ENCODE peak calls at places on chromosomes 2 and 18, in six cellular contexts. C is stimulated activated CD4-positive, alpha-beta T cell treated with anti-CD3 and anti-CD28 coated beads, Interleukin-4, amount 100 ng/mL, for 24 hours; R is neuronal stem cell; Y is Daoy; P is T-helper 2 cell; F is RCC 7860. L is an unnamed sample.

GRCh38 chr2:105969552-105969951 is 224.5 kb downstream of the UXS1 start:
- DNase-seq in C (no peak), P (no peak), Y (no peak), F (no peak), R (no peak), L (no peak)

GRCh38 chr2:101190753-101191516 is 39.8 kb upstream of the TBC1D8 start:
- DNase-seq in Y (no peak), F (no peak), C (no peak), P (no peak), R (no peak), L (no peak)

GRCh38 chr2:145800201-145801091 is 1280.5 kb upstream of the ZEB2 start:
- DNase-seq in R (no peak), F (peak; percentile 73), Y (peak; percentile 9), P (no peak), C (no peak), L (no peak)

GRCh38 chr2:180781276-180781675 is 199.1 kb upstream of the UBE2E3 start:
- DNase-seq in F (no peak), C (no peak), Y (peak; percentile 35), R (no peak), P (no peak), L (no peak)

GRCh38 chr2:233121856-233122255 is 61.7 kb downstream of the INPP5D start:
- DNase-seq in P (no peak), R (no peak), C (no peak), F (no peak), Y (no peak), L (no peak)

GRCh38 chr18:63646916-63647315 is 2.9 kb upstream of the SERPINB4 start:
- DNase-seq in C (no peak), F (no peak), R (no peak), P (no peak), Y (no peak), L (no peak)

GRCh38 chr18:9630444-9630843 is 16.1 kb upstream of the PPP4R1 start:
- DNase-seq in R (no peak), Y (no peak), C (no peak), F (no peak), P (no peak), L (no peak)

GRCh38 chr18:6219116-6219717 is 195.5 kb downstream of the L3MBTL4 start:
- DNase-seq in P (no peak), R (peak; percentile 68), C (no peak), Y (peak; percentile 54), F (no peak), L (peak; percentile 23)

GRCh38 chr18:74173434-74173750 is 25.1 kb downstream of the TIMM21 start:
- DNase-seq in F (no peak), Y (no peak), C (no peak), R (no peak), P (no peak), L (no peak)

GRCh38 chr2:19540739-19541503 is 182.5 kb upstream of the OSR1 start:
- DNase-seq in Y (peak; percentile 50), C (no peak), F (peak; percentile 67), R (no peak), P (no peak), L (no peak)

GRCh38 chr2:31170071-31170698 is 31.9 kb upstream of the GALNT14 start:
- DNase-seq in R (peak; percentile 56), Y (peak; percentile 76), C (peak; percentile 48), F (peak; percentile 66), P (no peak), L (peak; percentile 45)

GRCh38 chr2:44084850-44085249 is 83.8 kb upstream of the PPM1B start:
- DNase-seq in R (no peak), C (no peak), Y (no peak), P (no peak), F (no peak), L (no peak)

GRCh38 chr2:238970553-238971081 is 122.7 kb downstream of the TWIST2 start:
- DNase-seq in Y (peak; percentile 65), P (no peak), F (peak; percentile 46), R (peak; percentile 50), C (peak; percentile 36), L (peak; percentile 28)

GRCh38 chr2:28470759-28471158 is 25.1 kb upstream of the PLB1 start:
- DNase-seq in Y (no peak), F (no peak), R (no peak), P (no peak), C (no peak), L (no peak)

GRCh38 chr2:99654419-99654818 is 164.6 kb upstream of the REV1 start:
- DNase-seq in P (no peak), Y (no peak), F (no peak), C (no peak), R (no peak), L (no peak)

GRCh38 chr2:229350117-229350805 is 79.2 kb upstream of the PID1 start:
- DNase-seq in C (no peak), Y (no peak), R (no peak), F (no peak), P (no peak), L (no peak)

GRCh38 chr2:27792759-27793158 is 21.2 kb downstream of the MRPL33 start:
- DNase-seq in F (no peak), R (no peak), Y (peak; percentile 64), C (no peak), P (no peak), L (no peak)

L was measured in iPS DF 19.7.